ENCODE peak calls at places on chromosomes 13 and 19, in four cellular contexts. W, J, E and H are unnamed samples.
A peak's percentile ranks its signal among the peaks of the same experiment; 100 is the strongest.

GRCh38 chr19:1811472-1811894 is 593 bp downstream of the ATP8B3 start:
- DNase-seq in W (peak; percentile 90), J (peak; percentile 66), E (no peak), H (peak; percentile 15)

GRCh38 chr19:30349131-30349730 is 23.0 kb upstream of the ZNF536 start:
- DNase-seq in W (no peak), J (no peak), E (no peak), H (no peak)

GRCh38 chr13:48448285-48448962 is 35.5 kb upstream of the LPAR6 start:
- DNase-seq in W (no peak), J (no peak), E (no peak), H (no peak)

GRCh38 chr13:37476874-37477273 is 121.7 kb downstream of the POSTN start:
- DNase-seq in W (no peak), J (no peak), E (no peak), H (no peak)

GRCh38 chr19:3171894-3172679 is 6.5 kb upstream of the S1PR4 start:
- DNase-seq in W (no peak), J (no peak), E (no peak), H (no peak)

GRCh38 chr19:483332-484072 is 12.8 kb upstream of the MADCAM1 start:
- DNase-seq in W (no peak), J (no peak), E (no peak), H (no peak)

GRCh38 chr13:84607614-84608013 is 725.3 kb upstream of the SLITRK1 start:
- DNase-seq in W (no peak), J (no peak), E (no peak), H (no peak)

GRCh38 chr13:76620036-76620435 is 266.2 kb downstream of the KCTD12 start:
- DNase-seq in W (no peak), J (no peak), E (no peak), H (no peak)

GRCh38 chr13:64127856-64128255 is 2712.2 kb upstream of the PCDH20 start:
- DNase-seq in W (no peak), J (no peak), E (no peak), H (no peak)

GRCh38 chr13:71672527-71672926 is 194.5 kb downstream of the DACH1 start:
- DNase-seq in W (no peak), J (no peak), E (no peak), H (no peak)

GRCh38 chr19:41195675-41196497 is 2.9 kb downstream of the CYP2S1 start:
- DNase-seq in W (no peak), J (no peak), E (no peak), H (no peak)

GRCh38 chr19:11130824-11131455 is 24.6 kb downstream of the SPC24 start:
- DNase-seq in W (peak; percentile 72), J (peak; percentile 70), E (peak; percentile 78), H (peak; percentile 71)

GRCh38 chr13:74036373-74036772 is 97.8 kb downstream of the KLF12 start:
- DNase-seq in W (no peak), J (no peak), E (no peak), H (no peak)

GRCh38 chr19:17325881-17326594 is 8.6 kb downstream of the ANO8 start:
- DNase-seq in W (no peak), J (no peak), E (no peak), H (no peak)

GRCh38 chr13:96617528-96617927 is 376.7 kb downstream of the OXGR1 start:
- DNase-seq in W (no peak), J (no peak), E (no peak), H (no peak)

GRCh38 chr13:44278164-44278563 is 95.5 kb upstream of the SERP2 start:
- DNase-seq in W (no peak), J (no peak), E (no peak), H (peak; percentile 52)

GRCh38 chr19:48873476-48874308 is 1.5 kb downstream of the PPP1R15A start:
- DNase-seq in W (peak; percentile 90), J (peak; percentile 24), E (no peak), H (no peak)

GRCh38 chr13:20856650-20857049 is 45.9 kb downstream of the XPO4 start:
- DNase-seq in W (no peak), J (no peak), E (no peak), H (no peak)

GRCh38 chr13:41384749-41385503 is 72.4 kb upstream of the RGCC start:
- DNase-seq in W (no peak), J (no peak), E (no peak), H (peak; percentile 42)

GRCh38 chr13:79688741-79689140 is 207.8 kb downstream of the NDFIP2 start:
- DNase-seq in W (no peak), J (no peak), E (no peak), H (no peak)

GRCh38 chr19:11191273-11191755 is 6.0 kb downstream of the KANK2 start:
- DNase-seq in W (peak; percentile 73), J (peak; percentile 23), E (no peak), H (peak; percentile 75)

GRCh38 chr13:23578411-23579071 is 8.3 kb downstream of the TNFRSF19 start:
- DNase-seq in W (peak; percentile 46), J (peak; percentile 72), E (peak; percentile 51), H (peak; percentile 63)

GRCh38 chr13:35552172-35552844 is 75.8 kb upstream of the MAB21L1 start:
- DNase-seq in W (no peak), J (no peak), E (no peak), H (no peak)

GRCh38 chr19:46621191-46622117 is 3.4 kb downstream of the PTGIR start:
- DNase-seq in W (no peak), J (peak; percentile 77), E (no peak), H (no peak)

GRCh38 chr13:53411443-53411842 is 382.8 kb downstream of the OLFM4 start:
- DNase-seq in W (no peak), J (no peak), E (no peak), H (no peak)

GRCh38 chr19:34989248-34989797 is 10.8 kb upstream of the GRAMD1A start:
- DNase-seq in W (no peak), J (no peak), E (no peak), H (no peak)

GRCh38 chr19:14381689-14382474 is 638 bp downstream of the ADGRE5 start:
- DNase-seq in W (peak; percentile 51), J (peak; percentile 88), E (no peak), H (peak; percentile 66)

GRCh38 chr19:2653717-2654584 is 48.5 kb downstream of the GNG7 start:
- DNase-seq in W (no peak), J (no peak), E (no peak), H (no peak)

GRCh38 chr13:30446122-30446500 is 19.6 kb downstream of the HMGB1 start:
- DNase-seq in W (no peak), J (no peak), E (no peak), H (peak; percentile 54)

GRCh38 chr13:80341771-80342271 is 895 bp upstream of the SPRY2 start:
- DNase-seq in W (no peak), J (peak; percentile 18), E (peak; percentile 50), H (no peak)

GRCh38 chr13:72983085-72983768 is 75.6 kb upstream of the KLF5 start:
- DNase-seq in W (no peak), J (no peak), E (no peak), H (no peak)

GRCh38 chr19:56633021-56633420 is 9.9 kb upstream of the SMIM17 start:
- DNase-seq in W (no peak), J (no peak), E (no peak), H (no peak)
- TF ChIP-seq CTCF in W (no peak), J (no peak), E (no peak), H (no peak)

GRCh38 chr19:51704601-51705000 is 11.5 kb downstream of the SPACA6 start:
- DNase-seq in W (no peak), J (no peak), E (no peak), H (no peak)
- TF ChIP-seq CTCF in W (no peak), J (no peak), E (no peak), H (no peak)

GRCh38 chr19:5996598-5997320 is 18.8 kb upstream of the RANBP3 start:
- DNase-seq in W (no peak), J (no peak), E (no peak), H (no peak)

GRCh38 chr19:5995606-5996005 is 17.7 kb upstream of the RANBP3 start:
- DNase-seq in W (no peak), J (no peak), E (no peak), H (no peak)

GRCh38 chr19:5999693-6000092 is 21.8 kb upstream of the RANBP3 start:
- DNase-seq in W (no peak), J (no peak), E (no peak), H (no peak)

GRCh38 chr19:5996102-5996501 is 18.2 kb upstream of the RANBP3 start:
- DNase-seq in W (peak; percentile 43), J (no peak), E (no peak), H (no peak)

DNA sequence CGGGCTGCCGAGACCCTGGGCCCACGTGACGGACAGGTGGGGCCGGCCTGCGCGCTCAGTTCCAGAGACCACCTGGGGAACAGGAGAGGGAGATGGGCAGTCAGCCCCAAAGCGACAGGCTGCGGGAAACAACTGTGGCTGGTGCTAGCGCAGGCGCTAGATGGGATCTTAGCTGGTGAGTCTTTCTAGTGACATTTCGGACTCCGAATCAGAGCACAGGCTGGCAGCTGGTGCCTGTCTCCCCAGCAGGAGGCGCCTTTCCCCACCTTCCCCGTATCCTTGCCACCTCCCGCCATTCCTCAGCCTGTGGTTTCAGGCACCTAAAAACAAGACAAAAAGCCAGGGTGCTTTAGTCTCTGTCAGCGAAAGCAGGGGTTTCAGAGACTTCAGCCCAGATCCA is 19.4 kb upstream of the RANBP3 start:
- DNase-seq in W (no peak), J (no peak), E (no peak), H (no peak)
- TF ChIP-seq CTCF in W (no peak), J (no peak), E (peak; percentile 25), H (peak; percentile 44)

DNA sequence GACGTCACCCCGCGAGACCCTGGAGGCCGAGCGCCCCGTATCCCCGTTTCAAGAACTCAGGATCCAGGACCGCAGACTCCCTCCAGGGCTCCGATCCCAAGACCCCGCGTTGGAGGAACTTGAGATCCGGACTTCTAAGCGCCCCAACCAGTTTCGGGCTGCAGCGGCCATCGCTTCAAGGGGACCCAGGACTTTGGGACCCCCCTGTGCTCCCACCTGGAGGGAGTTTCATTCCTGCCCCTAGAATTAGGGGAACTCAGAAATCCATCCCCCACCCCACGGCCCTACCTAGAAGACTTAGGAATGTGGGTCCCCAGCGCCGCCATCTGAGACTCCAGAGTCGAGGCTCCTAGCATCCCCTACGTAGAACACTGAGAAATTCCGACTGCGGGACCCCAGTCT is 399 bp downstream of the PLEKHG2 start:
- DNase-seq in W (no peak), J (no peak), E (no peak), H (no peak)
- TF ChIP-seq CTCF in W (peak; percentile 86), J (no peak), E (peak; percentile 51), H (no peak)

GRCh38 chr19:4362871-4363545 is 19.6 kb downstream of the MPND start:
- DNase-seq in W (no peak), J (no peak), E (no peak), H (peak; percentile 31)
- TF ChIP-seq CTCF in W (no peak), J (peak; percentile 25), E (peak; percentile 24), H (peak; percentile 53)

DNA sequence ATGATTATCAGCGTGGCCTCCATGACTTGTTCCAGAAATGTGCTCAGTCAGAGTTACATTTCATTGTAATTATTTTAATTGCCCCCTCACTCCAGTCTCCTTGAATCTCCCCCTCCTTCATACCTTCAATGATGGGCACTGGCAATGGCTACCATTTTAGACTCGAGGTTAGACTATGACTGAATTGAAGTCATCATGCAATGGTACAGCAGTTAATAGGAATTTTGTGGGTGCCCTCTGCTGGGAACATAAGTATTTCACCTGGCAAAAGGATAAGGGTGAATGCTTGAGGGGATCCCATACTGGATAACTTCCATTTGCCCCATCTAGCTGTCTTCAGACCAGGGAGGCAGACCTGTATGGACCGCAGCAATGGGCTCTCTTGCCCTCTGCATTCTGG is 32.2 kb upstream of the USP12 start:
- DNase-seq in W (no peak), J (peak; percentile 4), E (no peak), H (no peak)
- TF ChIP-seq CTCF in W (peak; percentile 38), J (no peak), E (no peak), H (peak; percentile 42)

GRCh38 chr19:51610576-51610975 is 19.6 kb downstream of the SIGLEC5 start:
- DNase-seq in W (no peak), J (no peak), E (no peak), H (no peak)
- TF ChIP-seq CTCF in W (no peak), J (no peak), E (no peak), H (no peak)